ENCODE peak calls at places on chromosomes 5 and 9, in nine cellular contexts. One of them, this sample, is unnamed.

GRCh38 chr5:109987355-109987754 is 297.6 kb downstream of the MAN2A1 start:
- DNase-seq in choroid plexus epithelial cell: peak; percentile 65
- DNase-seq in GM20000: no peak
- DNase-seq in cardiac muscle cell: peak; percentile 6
- DNase-seq in esophagus squamous epithelium: no peak
- DNase-seq in IMR-90: no peak
- DNase-seq in transverse colon: no peak
- DNase-seq in kidney epithelial cell: no peak
- DNase-seq in RWPE1: no peak
- DNase-seq in this sample: no peak

GRCh38 chr5:175854231-175855040 is 16.9 kb upstream of the CPLX2 start:
- DNase-seq in choroid plexus epithelial cell: no peak
- DNase-seq in GM20000: no peak
- DNase-seq in cardiac muscle cell: no peak
- DNase-seq in esophagus squamous epithelium: no peak
- DNase-seq in IMR-90: no peak
- DNase-seq in transverse colon: no peak
- DNase-seq in kidney epithelial cell: no peak
- DNase-seq in RWPE1: no peak
- DNase-seq in this sample: no peak

GRCh38 chr5:104128348-104128747 is 565.8 kb upstream of the NUDT12 start:
- DNase-seq in choroid plexus epithelial cell: no peak
- DNase-seq in GM20000: no peak
- DNase-seq in cardiac muscle cell: no peak
- DNase-seq in esophagus squamous epithelium: no peak
- DNase-seq in IMR-90: no peak
- DNase-seq in transverse colon: no peak
- DNase-seq in kidney epithelial cell: no peak
- DNase-seq in RWPE1: no peak
- DNase-seq in this sample: no peak

GRCh38 chr5:135106610-135107009 is 72.6 kb upstream of the PITX1 start:
- DNase-seq in choroid plexus epithelial cell: peak; percentile 5
- DNase-seq in GM20000: no peak
- DNase-seq in cardiac muscle cell: no peak
- DNase-seq in esophagus squamous epithelium: no peak
- DNase-seq in IMR-90: peak; percentile 64
- DNase-seq in transverse colon: no peak
- DNase-seq in kidney epithelial cell: no peak
- DNase-seq in RWPE1: peak; percentile 96
- DNase-seq in this sample: no peak

GRCh38 chr9:89806371-89807100 is 201.7 kb downstream of the GADD45G start:
- DNase-seq in choroid plexus epithelial cell: peak; percentile 47
- DNase-seq in GM20000: no peak
- DNase-seq in cardiac muscle cell: peak; percentile 25
- DNase-seq in esophagus squamous epithelium: no peak
- DNase-seq in IMR-90: peak; percentile 20
- DNase-seq in transverse colon: no peak
- DNase-seq in kidney epithelial cell: peak; percentile 68
- DNase-seq in RWPE1: peak; percentile 15
- DNase-seq in this sample: no peak

GRCh38 chr5:73482383-73483193 is 15.7 kb upstream of the BTF3 start:
- DNase-seq in choroid plexus epithelial cell: peak; percentile 71
- DNase-seq in GM20000: no peak
- DNase-seq in cardiac muscle cell: peak; percentile 26
- DNase-seq in esophagus squamous epithelium: no peak
- DNase-seq in IMR-90: peak; percentile 86
- DNase-seq in transverse colon: no peak
- DNase-seq in kidney epithelial cell: no peak
- DNase-seq in RWPE1: no peak
- DNase-seq in this sample: no peak

GRCh38 chr5:125190232-125191051 is 444.0 kb upstream of the ZNF608 start:
- DNase-seq in choroid plexus epithelial cell: no peak
- DNase-seq in GM20000: no peak
- DNase-seq in cardiac muscle cell: no peak
- DNase-seq in esophagus squamous epithelium: no peak
- DNase-seq in IMR-90: peak; percentile 27
- DNase-seq in transverse colon: no peak
- DNase-seq in kidney epithelial cell: no peak
- DNase-seq in RWPE1: no peak
- DNase-seq in this sample: no peak

GRCh38 chr5:37730896-37731455 is 108.9 kb downstream of the GDNF start:
- DNase-seq in choroid plexus epithelial cell: peak; percentile 76
- DNase-seq in GM20000: no peak
- DNase-seq in cardiac muscle cell: no peak
- DNase-seq in esophagus squamous epithelium: no peak
- DNase-seq in IMR-90: no peak
- DNase-seq in transverse colon: no peak
- DNase-seq in kidney epithelial cell: no peak
- DNase-seq in RWPE1: no peak
- DNase-seq in this sample: no peak

GRCh38 chr5:171467107-171467506 is 47.7 kb downstream of the FGF18 start:
- DNase-seq in choroid plexus epithelial cell: no peak
- DNase-seq in GM20000: no peak
- DNase-seq in cardiac muscle cell: no peak
- DNase-seq in esophagus squamous epithelium: no peak
- DNase-seq in IMR-90: no peak
- DNase-seq in transverse colon: no peak
- DNase-seq in kidney epithelial cell: no peak
- DNase-seq in RWPE1: no peak
- DNase-seq in this sample: no peak

GRCh38 chr5:122150128-122150685 is 20.9 kb downstream of the ZNF474 start:
- DNase-seq in choroid plexus epithelial cell: peak; percentile 69
- DNase-seq in GM20000: no peak
- DNase-seq in cardiac muscle cell: no peak
- DNase-seq in esophagus squamous epithelium: no peak
- DNase-seq in IMR-90: peak; percentile 59
- DNase-seq in transverse colon: no peak
- DNase-seq in kidney epithelial cell: no peak
- DNase-seq in RWPE1: no peak
- DNase-seq in this sample: no peak

GRCh38 chr5:16726538-16726946 is 109.7 kb upstream of the RETREG1 start:
- DNase-seq in choroid plexus epithelial cell: peak; percentile 7
- DNase-seq in GM20000: no peak
- DNase-seq in cardiac muscle cell: peak; percentile 42
- DNase-seq in esophagus squamous epithelium: no peak
- DNase-seq in IMR-90: peak; percentile 28
- DNase-seq in transverse colon: no peak
- DNase-seq in kidney epithelial cell: no peak
- DNase-seq in RWPE1: no peak
- DNase-seq in this sample: no peak

GRCh38 chr9:112819635-112820496 is 69.3 kb downstream of the SNX30 start:
- DNase-seq in choroid plexus epithelial cell: peak; percentile 86
- DNase-seq in GM20000: peak; percentile 39
- DNase-seq in cardiac muscle cell: peak; percentile 82
- DNase-seq in esophagus squamous epithelium: no peak
- DNase-seq in IMR-90: peak; percentile 85
- DNase-seq in transverse colon: peak; percentile 22
- DNase-seq in kidney epithelial cell: peak; percentile 48
- DNase-seq in RWPE1: peak; percentile 63
- DNase-seq in this sample: peak; percentile 34

GRCh38 chr5:169656125-169656990 is 19.3 kb downstream of the DOCK2 start:
- DNase-seq in choroid plexus epithelial cell: peak; percentile 51
- DNase-seq in GM20000: peak; percentile 48
- DNase-seq in cardiac muscle cell: peak; percentile 46
- DNase-seq in esophagus squamous epithelium: no peak
- DNase-seq in IMR-90: peak; percentile 43
- DNase-seq in transverse colon: no peak
- DNase-seq in kidney epithelial cell: no peak
- DNase-seq in RWPE1: no peak
- DNase-seq in this sample: no peak
- TF ChIP-seq CTCF in choroid plexus epithelial cell: no peak
- TF ChIP-seq CTCF in GM20000: no peak
- TF ChIP-seq CTCF in cardiac muscle cell: no peak
- TF ChIP-seq CTCF in esophagus squamous epithelium: no peak
- TF ChIP-seq CTCF in IMR-90: no peak
- TF ChIP-seq CTCF in transverse colon: no peak
- TF ChIP-seq CTCF in kidney epithelial cell: no peak
- TF ChIP-seq CTCF in RWPE1: no peak
- TF ChIP-seq CTCF in this sample: no peak

GRCh38 chr5:115389799-115390382 is 93.4 kb upstream of the CCDC112 start:
- DNase-seq in choroid plexus epithelial cell: no peak
- DNase-seq in GM20000: no peak
- DNase-seq in cardiac muscle cell: no peak
- DNase-seq in esophagus squamous epithelium: no peak
- DNase-seq in IMR-90: no peak
- DNase-seq in transverse colon: no peak
- DNase-seq in kidney epithelial cell: no peak
- DNase-seq in RWPE1: no peak
- DNase-seq in this sample: no peak
- TF ChIP-seq CTCF in choroid plexus epithelial cell: no peak
- TF ChIP-seq CTCF in GM20000: no peak
- TF ChIP-seq CTCF in cardiac muscle cell: no peak
- TF ChIP-seq CTCF in esophagus squamous epithelium: no peak
- TF ChIP-seq CTCF in IMR-90: no peak
- TF ChIP-seq CTCF in transverse colon: no peak
- TF ChIP-seq CTCF in kidney epithelial cell: peak; percentile 33
- TF ChIP-seq CTCF in RWPE1: no peak
- TF ChIP-seq CTCF in this sample: no peak

DNA sequence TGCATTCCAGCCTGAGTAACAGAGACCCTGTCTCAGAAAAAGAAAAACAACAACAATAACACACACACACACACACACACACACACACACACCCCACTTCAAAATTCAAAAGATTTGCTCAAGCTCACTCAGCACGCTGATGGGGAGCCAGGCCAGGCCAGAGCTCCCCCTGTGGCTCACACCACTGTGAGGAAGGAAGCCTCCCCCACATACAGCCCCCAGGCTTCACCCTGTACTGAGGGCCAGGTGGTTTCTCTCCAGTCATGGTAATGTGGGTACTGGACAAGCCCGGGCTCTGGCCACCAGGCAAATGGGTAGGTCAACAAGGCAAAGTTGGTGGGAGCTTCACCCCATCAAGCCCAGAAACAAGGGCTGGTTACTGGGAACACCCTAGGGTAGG is 19.0 kb downstream of the ATOX1 start:
- DNase-seq in choroid plexus epithelial cell: peak; percentile 31
- DNase-seq in GM20000: no peak
- DNase-seq in cardiac muscle cell: peak; percentile 63
- DNase-seq in esophagus squamous epithelium: no peak
- DNase-seq in IMR-90: no peak
- DNase-seq in transverse colon: no peak
- DNase-seq in kidney epithelial cell: no peak
- DNase-seq in RWPE1: no peak
- DNase-seq in this sample: no peak
- TF ChIP-seq CTCF in choroid plexus epithelial cell: peak; percentile 32
- TF ChIP-seq CTCF in GM20000: no peak
- TF ChIP-seq CTCF in cardiac muscle cell: peak; percentile 15
- TF ChIP-seq CTCF in esophagus squamous epithelium: no peak
- TF ChIP-seq CTCF in IMR-90: peak; percentile 8
- TF ChIP-seq CTCF in transverse colon: no peak
- TF ChIP-seq CTCF in kidney epithelial cell: no peak
- TF ChIP-seq CTCF in RWPE1: no peak
- TF ChIP-seq CTCF in this sample: no peak

DNA sequence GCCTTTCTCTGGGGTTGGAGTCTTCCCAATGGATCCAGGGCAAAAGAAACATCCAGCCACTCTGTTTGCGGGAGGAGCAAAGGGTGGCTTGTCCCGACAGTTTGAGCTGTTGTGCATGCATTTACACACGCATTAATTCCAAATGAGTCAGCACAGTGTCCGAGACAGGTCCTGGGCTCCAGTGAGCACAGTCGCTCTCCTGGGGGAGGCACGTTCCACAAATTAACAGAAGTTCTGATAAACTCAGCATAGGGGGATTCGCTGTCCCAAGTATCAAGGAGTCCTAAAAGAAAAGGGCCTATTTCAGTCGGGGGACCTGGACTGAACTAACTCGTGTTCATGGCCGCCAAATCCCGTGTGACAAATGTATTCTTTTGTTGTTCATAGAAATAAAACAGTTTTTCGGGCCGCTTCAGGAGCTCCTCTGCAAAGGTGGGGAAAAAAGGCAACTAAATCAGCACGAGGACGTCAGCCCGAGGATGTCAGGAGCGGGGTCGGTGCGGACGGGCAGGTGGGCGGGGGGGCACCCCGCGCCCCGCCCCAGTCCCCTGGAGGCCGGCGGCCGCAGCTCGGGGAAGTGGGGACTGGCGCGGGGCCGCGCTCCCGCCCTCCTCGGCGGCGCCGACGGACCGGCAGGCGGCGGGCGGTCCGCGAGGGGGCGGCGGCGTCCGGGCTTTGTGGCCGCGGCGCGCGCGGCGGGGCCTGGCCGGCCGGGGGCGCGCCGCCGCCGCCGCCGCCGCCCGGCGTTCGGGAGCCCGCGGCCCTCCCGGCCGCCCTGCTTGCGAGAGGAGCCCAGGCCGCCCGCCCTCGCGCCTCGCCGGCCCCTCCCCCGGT is at the start of gene MSANTD3:
- DNase-seq in choroid plexus epithelial cell: peak; percentile 64
- DNase-seq in GM20000: peak; percentile 93
- DNase-seq in cardiac muscle cell: peak; percentile 66
- DNase-seq in esophagus squamous epithelium: no peak
- DNase-seq in IMR-90: peak; percentile 76
- DNase-seq in transverse colon: peak; percentile 68
- DNase-seq in kidney epithelial cell: no peak
- DNase-seq in RWPE1: peak; percentile 79
- DNase-seq in this sample: peak; percentile 76
- TF ChIP-seq CTCF in choroid plexus epithelial cell: no peak
- TF ChIP-seq CTCF in GM20000: no peak
- TF ChIP-seq CTCF in cardiac muscle cell: no peak
- TF ChIP-seq CTCF in esophagus squamous epithelium: no peak
- TF ChIP-seq CTCF in IMR-90: peak; percentile 31
- TF ChIP-seq CTCF in transverse colon: no peak
- TF ChIP-seq CTCF in kidney epithelial cell: no peak
- TF ChIP-seq CTCF in RWPE1: no peak
- TF ChIP-seq CTCF in this sample: peak; percentile 25

GRCh38 chr9:35816708-35817107 is 1.9 kb upstream of the HINT2 start:
- DNase-seq in choroid plexus epithelial cell: no peak
- DNase-seq in GM20000: no peak
- DNase-seq in cardiac muscle cell: no peak
- DNase-seq in esophagus squamous epithelium: no peak
- DNase-seq in IMR-90: no peak
- DNase-seq in transverse colon: no peak
- DNase-seq in kidney epithelial cell: no peak
- DNase-seq in RWPE1: no peak
- DNase-seq in this sample: peak; percentile 78
- TF ChIP-seq CTCF in choroid plexus epithelial cell: peak; percentile 21
- TF ChIP-seq CTCF in GM20000: no peak
- TF ChIP-seq CTCF in cardiac muscle cell: no peak
- TF ChIP-seq CTCF in esophagus squamous epithelium: no peak
- TF ChIP-seq CTCF in IMR-90: peak; percentile 4
- TF ChIP-seq CTCF in transverse colon: no peak
- TF ChIP-seq CTCF in kidney epithelial cell: no peak
- TF ChIP-seq CTCF in RWPE1: no peak
- TF ChIP-seq CTCF in this sample: peak; percentile 66

GRCh38 chr5:76744632-76745031 is 28.7 kb downstream of the F2R start:
- DNase-seq in choroid plexus epithelial cell: no peak
- DNase-seq in GM20000: no peak
- DNase-seq in cardiac muscle cell: no peak
- DNase-seq in esophagus squamous epithelium: no peak
- DNase-seq in IMR-90: no peak
- DNase-seq in transverse colon: no peak
- DNase-seq in kidney epithelial cell: no peak
- DNase-seq in RWPE1: no peak
- DNase-seq in this sample: no peak

GRCh38 chr5:76751291-76751690 is 35.4 kb downstream of the F2R start:
- DNase-seq in choroid plexus epithelial cell: no peak
- DNase-seq in GM20000: no peak
- DNase-seq in cardiac muscle cell: no peak
- DNase-seq in esophagus squamous epithelium: no peak
- DNase-seq in IMR-90: no peak
- DNase-seq in transverse colon: no peak
- DNase-seq in kidney epithelial cell: no peak
- DNase-seq in RWPE1: no peak
- DNase-seq in this sample: no peak

GRCh38 chr5:76742586-76742985 is 26.7 kb downstream of the F2R start:
- DNase-seq in choroid plexus epithelial cell: peak; percentile 61
- DNase-seq in GM20000: no peak
- DNase-seq in cardiac muscle cell: peak; percentile 62
- DNase-seq in esophagus squamous epithelium: no peak
- DNase-seq in IMR-90: peak; percentile 78
- DNase-seq in transverse colon: no peak
- DNase-seq in kidney epithelial cell: no peak
- DNase-seq in RWPE1: no peak
- DNase-seq in this sample: no peak

GRCh38 chr5:76746677-76747076 is 30.8 kb downstream of the F2R start:
- DNase-seq in choroid plexus epithelial cell: no peak
- DNase-seq in GM20000: no peak
- DNase-seq in cardiac muscle cell: no peak
- DNase-seq in esophagus squamous epithelium: no peak
- DNase-seq in IMR-90: no peak
- DNase-seq in transverse colon: no peak
- DNase-seq in kidney epithelial cell: no peak
- DNase-seq in RWPE1: no peak
- DNase-seq in this sample: no peak
- TF ChIP-seq CTCF in choroid plexus epithelial cell: no peak
- TF ChIP-seq CTCF in GM20000: no peak
- TF ChIP-seq CTCF in cardiac muscle cell: peak; percentile 9
- TF ChIP-seq CTCF in esophagus squamous epithelium: no peak
- TF ChIP-seq CTCF in IMR-90: no peak
- TF ChIP-seq CTCF in transverse colon: no peak
- TF ChIP-seq CTCF in kidney epithelial cell: no peak
- TF ChIP-seq CTCF in RWPE1: no peak
- TF ChIP-seq CTCF in this sample: no peak

This sample was measured in glutamatergic neuron.